ENCODE peak calls at places on chromosomes 13 and 19, in seven cellular contexts. Y, W, B, G, H, E and F are unnamed samples.

GRCh38 chr19:18349524-18350128 is 9.2 kb downstream of the PGPEP1 start:
- DNase-seq in E (no peak), H (no peak), W (peak; percentile 81), B (no peak), Y (no peak), G (peak; percentile 78), F (no peak)

GRCh38 chr13:31824705-31825512 is 85.6 kb downstream of the RXFP2 start:
- DNase-seq in G (no peak), B (no peak), W (peak; percentile 20), E (no peak), H (no peak), Y (no peak), F (peak; percentile 13)

GRCh38 chr19:9430444-9430843 is 4.9 kb downstream of the ZNF266 start:
- DNase-seq in E (no peak), W (no peak), G (no peak), H (no peak), B (no peak), Y (no peak), F (no peak)

GRCh38 chr19:23241433-23241832 is 8.8 kb downstream of the ZNF724 start:
- DNase-seq in E (no peak), G (no peak), B (no peak), Y (no peak), H (no peak), W (no peak), F (no peak)

GRCh38 chr19:34408421-34408820 is 4.2 kb downstream of the PDCD2L start:
- DNase-seq in B (no peak), E (no peak), G (no peak), H (no peak), W (no peak), Y (no peak), F (no peak)

GRCh38 chr13:46124531-46124966 is 19.7 kb upstream of the CPB2 start:
- DNase-seq in Y (no peak), G (no peak), W (no peak), H (no peak), E (no peak), B (no peak), F (no peak)

GRCh38 chr13:43776680-43777079 is 10.1 kb downstream of the ENOX1 start:
- DNase-seq in E (no peak), Y (no peak), G (no peak), B (no peak), W (no peak), H (no peak), F (no peak)

GRCh38 chr13:37656247-37656940 is 57.8 kb upstream of the POSTN start:
- DNase-seq in G (peak; percentile 82), E (no peak), Y (no peak), B (no peak), H (peak; percentile 65), W (peak; percentile 92), F (no peak)

GRCh38 chr19:6018786-6019185 is 40.8 kb upstream of the RANBP3 start:
- DNase-seq in Y (no peak), B (no peak), W (no peak), G (no peak), H (no peak), E (no peak), F (no peak)

GRCh38 chr13:98530236-98530635 is 46.7 kb downstream of the STK24 start:
- DNase-seq in G (no peak), E (no peak), Y (no peak), H (no peak), B (no peak), W (no peak), F (no peak)

GRCh38 chr19:54207908-54208783 is 7.5 kb downstream of the RPS9 start:
- DNase-seq in W (no peak), H (peak; percentile 86), B (no peak), G (no peak), E (no peak), Y (no peak), F (peak; percentile 84)

GRCh38 chr19:52200044-52200443 is 10.2 kb downstream of the PPP2R1A start:
- DNase-seq in G (peak; percentile 72), Y (no peak), E (no peak), W (peak; percentile 86), H (peak; percentile 91), B (no peak), F (no peak)

GRCh38 chr13:33649212-33649917 is 168.6 kb upstream of the RFC3 start:
- DNase-seq in W (peak; percentile 31), H (no peak), G (no peak), B (no peak), Y (no peak), E (no peak), F (no peak)

GRCh38 chr13:51423766-51424165 is 29.1 kb downstream of the INTS6 start:
- DNase-seq in W (no peak), E (no peak), B (no peak), G (no peak), H (no peak), Y (no peak), F (no peak)

GRCh38 chr13:83731113-83731512 is 151.2 kb downstream of the SLITRK1 start:
- DNase-seq in G (no peak), B (no peak), E (no peak), Y (no peak), H (no peak), W (no peak), F (no peak)

GRCh38 chr13:23359882-23360281 is 73.6 kb downstream of the SACS start:
- DNase-seq in E (no peak), H (no peak), B (no peak), G (no peak), W (no peak), Y (no peak), F (no peak)

GRCh38 chr19:4369109-4369887 is 25.9 kb downstream of the MPND start:
- DNase-seq in G (peak; percentile 18), Y (no peak), E (peak; percentile 47), W (peak; percentile 28), B (peak; percentile 48), H (no peak), F (peak; percentile 90)

GRCh38 chr13:79767126-79767525 is 286.2 kb downstream of the NDFIP2 start:
- DNase-seq in W (no peak), Y (no peak), G (no peak), E (no peak), B (no peak), H (no peak), F (no peak)

GRCh38 chr19:38900220-38900629 is 456 bp downstream of the NFKBIB start:
- DNase-seq in W (no peak), Y (no peak), B (no peak), E (no peak), G (no peak), H (no peak), F (no peak)

GRCh38 chr19:8145969-8146368 is 3.4 kb downstream of the FBN3 start:
- DNase-seq in W (no peak), G (no peak), Y (no peak), E (no peak), H (no peak), B (no peak), F (no peak)